ENCODE peak calls at places on chromosomes 1 and 21, in six cellular contexts. P, R, T, S, C and Y are unnamed samples.

GRCh38 chr21:14918542-14918941 is 146.3 kb downstream of the NRIP1 start:
- DNase-seq in R (no peak), C (no peak), P (no peak), T (no peak), S (no peak), Y (no peak)

GRCh38 chr1:109687641-109688499 is at the start of gene GSTM1:
- DNase-seq in S (peak; percentile 38), R (no peak), P (no peak), T (peak; percentile 78), C (peak; percentile 95), Y (peak; percentile 66)

GRCh38 chr1:110171134-110171733 is 20.9 kb downstream of the SLC6A17 start:
- DNase-seq in C (no peak), T (no peak), P (no peak), R (no peak), S (no peak), Y (no peak)

GRCh38 chr1:9352364-9353140 is 59.9 kb downstream of the SPSB1 start:
- DNase-seq in S (peak; percentile 26), P (no peak), C (no peak), R (no peak), T (no peak), Y (no peak)

GRCh38 chr1:224058303-224058702 is 55.6 kb upstream of the FBXO28 start:
- DNase-seq in C (no peak), R (no peak), T (no peak), S (no peak), P (no peak), Y (no peak)

GRCh38 chr1:197234581-197234980 is 33.5 kb upstream of the CRB1 start:
- DNase-seq in S (no peak), R (no peak), T (no peak), C (no peak), P (no peak), Y (no peak)

GRCh38 chr1:176206006-176206960 is 803 bp downstream of the COP1 start:
- DNase-seq in R (peak; percentile 80), P (peak; percentile 16), C (no peak), S (peak; percentile 71), T (peak; percentile 28), Y (peak; percentile 20)

GRCh38 chr1:243316366-243316989 is 60.6 kb downstream of the SDCCAG8 start:
- DNase-seq in R (no peak), T (no peak), C (no peak), S (no peak), P (no peak), Y (no peak)

GRCh38 chr1:185996211-185996610 is 262.0 kb downstream of the HMCN1 start:
- DNase-seq in P (no peak), R (no peak), C (peak; percentile 87), T (peak; percentile 74), S (no peak), Y (no peak)

GRCh38 chr1:191290441-191290840 is 812.8 kb upstream of the BRINP3 start:
- DNase-seq in C (no peak), T (no peak), R (no peak), P (no peak), S (no peak), Y (no peak)

GRCh38 chr1:212967767-212968166 is 17.4 kb downstream of the VASH2 start:
- DNase-seq in R (no peak), T (peak; percentile 18), C (no peak), S (no peak), P (no peak), Y (peak; percentile 37)

GRCh38 chr1:28890435-28890834 is 23.9 kb upstream of the EPB41 start:
- DNase-seq in C (no peak), R (no peak), P (no peak), S (no peak), T (no peak), Y (no peak)

GRCh38 chr1:158037008-158037875 is 43.8 kb downstream of the KIRREL1 start:
- DNase-seq in S (no peak), R (peak; percentile 69), C (no peak), P (no peak), T (no peak), Y (no peak)

GRCh38 chr1:202501281-202501680 is 152.8 kb downstream of the PPP1R12B start:
- DNase-seq in T (peak; percentile 64), S (no peak), P (no peak), C (no peak), R (no peak), Y (no peak)